ENCODE peak calls at places on chromosomes 4 and X, in six cellular contexts. K is CD8-positive, alpha-beta T cell; A is fibroblast of lung; L is heart left ventricle; Q is left ventricle myocardium inferior; F is naive thymus-derived CD4-positive, alpha-beta T cell. V is an unnamed sample.

GRCh38 chrX:19799319-19800182 is 87.8 kb downstream of the SH3KBP1 start:
- DNase-seq in L (peak; percentile 13), F (no peak), A (peak; percentile 69), K (peak; percentile 45), Q (no peak), V (no peak)

GRCh38 chr4:95249402-95250043 is 299.2 kb downstream of the UNC5C start:
- DNase-seq in L (no peak), Q (no peak), K (no peak), F (no peak), A (no peak), V (no peak)

GRCh38 chr4:154738426-154738825 is 5.4 kb upstream of the LRAT start:
- DNase-seq in L (no peak), A (peak; percentile 25), F (no peak), Q (no peak), K (no peak), V (no peak)

GRCh38 chrX:619812-620493 is 10.6 kb upstream of the SHOX start:
- DNase-seq in A (no peak), K (no peak), F (no peak), L (no peak), Q (no peak), V (no peak)

GRCh38 chr4:138226351-138226750 is 15.8 kb downstream of the SLC7A11 start:
- DNase-seq in K (no peak), A (no peak), F (no peak), Q (no peak), L (no peak), V (no peak)

GRCh38 chr4:52006887-52007286 is 13.3 kb downstream of the LRRC66 start:
- DNase-seq in L (no peak), Q (no peak), F (no peak), K (no peak), A (no peak), V (no peak)

GRCh38 chr4:169205146-169205806 is 65.5 kb downstream of the SH3RF1 start:
- DNase-seq in K (no peak), L (no peak), Q (no peak), A (peak; percentile 27), F (no peak), V (no peak)

GRCh38 chrX:20499763-20500162 is 233.1 kb upstream of the RPS6KA3 start:
- DNase-seq in F (no peak), K (no peak), Q (no peak), L (no peak), A (no peak), V (no peak)

GRCh38 chrX:37871626-37872302 is 24.4 kb upstream of the DYNLT3 start:
- DNase-seq in Q (peak; percentile 11), L (peak; percentile 18), A (peak; percentile 95), K (no peak), F (no peak), V (no peak)

DNA sequence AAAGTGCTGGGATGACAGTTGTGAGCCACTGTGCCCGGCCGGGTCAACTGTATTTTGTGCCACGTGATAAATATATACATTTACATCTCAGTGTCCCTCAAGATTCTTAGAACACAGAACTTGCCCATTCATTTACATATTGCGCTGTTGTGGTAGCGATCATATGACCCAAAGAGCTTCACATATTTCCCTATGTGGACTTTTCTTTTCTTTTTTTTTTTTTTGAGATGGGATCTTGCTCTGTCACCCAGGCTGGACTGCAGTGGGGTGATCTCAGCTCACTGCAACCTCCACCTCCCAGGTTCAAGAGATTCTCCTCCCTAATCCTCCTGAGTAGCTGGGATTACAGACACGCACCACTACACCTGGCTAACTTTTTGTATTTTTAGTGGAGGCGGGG is 180.7 kb downstream of the DHRSX start:
- DNase-seq in K (no peak), F (no peak), Q (no peak), L (no peak), A (no peak), V (no peak)
- H3K27ac ChIP-seq in K (no peak overlapping the region), F (no peak overlapping the region), Q (peak overlapping the region; percentile 88), L (peak overlapping the region; percentile 58), A (no peak overlapping the region), V (peak overlapping the region; percentile 62)

GRCh38 chr4:112518675-112519074 is 2.7 kb upstream of the NEUROG2 start:
- DNase-seq in K (no peak), Q (no peak), L (no peak), A (no peak), F (no peak), V (no peak)

GRCh38 chr4:112517911-112518310 is 1.9 kb upstream of the NEUROG2 start:
- DNase-seq in A (no peak), L (no peak), Q (no peak), K (no peak), F (no peak), V (no peak)

GRCh38 chr4:112516076-112516385 is at the start of gene NEUROG2:
- DNase-seq in K (no peak), L (no peak), F (no peak), A (no peak), Q (no peak), V (no peak)

GRCh38 chr4:112516401-112517066 is 554 bp upstream of the NEUROG2 start:
- DNase-seq in L (no peak), Q (no peak), A (no peak), F (no peak), K (no peak), V (peak; percentile 53)

GRCh38 chr4:112517067-112517588 is 1.1 kb upstream of the NEUROG2 start:
- DNase-seq in Q (no peak), F (no peak), L (no peak), K (no peak), A (no peak), V (no peak)
- H3K27me3 ChIP-seq in Q (peaks cover 100% of the 10 kb centered on the region), F (peaks cover 72% of the 10 kb centered on the region), L (peaks cover 99% of the 10 kb centered on the region), K (peaks cover 75% of the 10 kb centered on the region), A (peaks cover 83% of the 10 kb centered on the region), V (peaks cover 3% of the 10 kb centered on the region)

GRCh38 chrX:100643943-100644587 is at the start of gene SRPX2:
- DNase-seq in A (peak; percentile 91), F (no peak), L (peak; percentile 17), Q (peak; percentile 21), K (no peak), V (peak; percentile 56)

GRCh38 chrX:100643212-100643611 is 787 bp upstream of the SRPX2 start:
- DNase-seq in L (no peak), A (no peak), K (no peak), F (no peak), Q (no peak), V (no peak)

GRCh38 chrX:100647095-100647494 is 3.1 kb downstream of the SRPX2 start:
- DNase-seq in A (peak; percentile 51), Q (no peak), F (no peak), K (no peak), L (no peak), V (no peak)

GRCh38 chrX:100647739-100648138 is 3.7 kb downstream of the SRPX2 start:
- DNase-seq in L (no peak), A (peak; percentile 30), F (no peak), K (no peak), Q (no peak), V (no peak)

DNA sequence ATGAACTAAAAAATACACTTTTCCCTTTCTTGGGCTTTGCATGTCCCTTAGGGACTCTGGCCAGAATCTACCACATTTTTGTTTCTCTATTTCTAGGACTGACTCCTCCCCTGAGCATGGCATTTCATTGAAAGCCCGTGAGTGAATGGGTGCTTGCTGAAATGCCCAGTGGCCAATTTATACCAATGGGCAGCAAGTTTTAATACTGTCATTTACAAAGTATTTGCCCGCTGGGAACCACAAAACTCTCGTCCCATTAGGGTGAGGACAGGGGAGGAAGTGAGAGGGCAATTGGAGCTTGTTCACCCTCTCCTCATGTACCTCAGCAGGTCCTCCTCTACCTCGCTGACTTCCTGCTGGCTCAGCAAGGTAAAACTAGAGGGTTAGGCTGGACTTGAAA is 1.1 kb downstream of the SRPX2 start:
- DNase-seq in A (peak; percentile 43), L (no peak), K (no peak), Q (no peak), F (no peak), V (no peak)
- H3K27ac ChIP-seq in A (peak overlapping the region; percentile 88), L (no peak overlapping the region), K (no peak overlapping the region), Q (peak overlapping the region; percentile 87), F (no peak overlapping the region), V (no peak overlapping the region)

GRCh38 chrX:108439961-108440696 is 491 bp downstream of the COL4A5 start:
- DNase-seq in Q (no peak), L (peak; percentile 9), A (peak; percentile 49), F (no peak), K (no peak), V (peak; percentile 55)

GRCh38 chrX:108439434-108439883 is at the start of gene COL4A5:
- DNase-seq in L (peak; percentile 51), Q (peak; percentile 27), A (peak; percentile 94), K (no peak), F (no peak), V (peak; percentile 32)

GRCh38 chrX:108435261-108435660 is 3.0 kb downstream of the COL4A6 start:
- DNase-seq in L (no peak), F (no peak), A (no peak), K (no peak), Q (no peak), V (no peak)

GRCh38 chrX:108437789-108438623 is at the start of gene COL4A6:
- DNase-seq in L (peak; percentile 6), F (no peak), K (no peak), A (no peak), Q (no peak), V (peak; percentile 40)

DNA sequence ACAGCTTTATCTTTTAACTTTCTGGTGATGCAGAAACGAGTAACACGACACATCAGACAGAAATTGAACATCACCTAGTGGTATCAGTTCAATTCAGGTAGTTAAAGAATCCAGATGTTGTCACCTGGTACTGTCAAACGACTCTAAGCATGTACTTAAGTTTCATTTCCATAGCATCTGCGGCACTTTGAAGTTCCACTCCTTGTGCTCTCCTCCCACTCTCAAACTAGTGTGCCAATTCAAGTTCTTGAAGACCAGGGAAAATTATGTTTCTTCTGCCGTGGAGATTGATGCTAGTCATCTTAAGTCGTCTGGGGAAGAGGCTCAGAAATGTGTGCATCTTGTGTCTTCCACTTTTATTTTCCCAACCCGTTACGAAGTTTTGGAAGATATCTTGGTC is 868 bp downstream of the COL4A6 start:
- DNase-seq in Q (no peak), F (no peak), L (no peak), K (no peak), A (no peak), V (no peak)
- H3K27me3 ChIP-seq in Q (no peaks in the 10 kb centered on the region), F (no peaks in the 10 kb centered on the region), L (no peaks in the 10 kb centered on the region), K (no peaks in the 10 kb centered on the region), A (no peaks in the 10 kb centered on the region), V (no peaks in the 10 kb centered on the region)